ENCODE peak calls at places on chromosomes 2 and 18, in five cellular contexts. F is activated CD4-positive, CD25-positive, alpha-beta regulatory T cell treated with anti-CD3 and anti-CD28 coated beads, Interleukin-2, amount 50 U/mL, for 72 hours; H is C1 segment of cervical spinal cord; G is activated T-helper 1 cell treated with anti-CD3 and anti-CD28 coated beads, Interleukin-12 subunit alpha, Interleukin-12 subunit beta, Interleukin-2, Interleukin-4 antibody, amounts not matched to agents 30 ng/mL and 10 ng/mL and 1 ng/mL, durations not matched to agents 14 hours and 24 hours and 36 hours; C is NCI-H187. Y is an unnamed sample.

GRCh38 chr2:63914311-63914710 is 72.6 kb downstream of the UGP2 start:
- DNase-seq in F (no peak), H (no peak), G (no peak), C (no peak), Y (no peak)

GRCh38 chr2:30287190-30287589 is 55.9 kb downstream of the LBH start:
- DNase-seq in F (no peak), H (no peak), G (no peak), C (no peak), Y (no peak)

GRCh38 chr18:48338915-48339314 is 70.3 kb downstream of the ZBTB7C start:
- DNase-seq in F (no peak), H (no peak), G (no peak), C (no peak), Y (no peak)

GRCh38 chr18:76979111-76979751 is 153.4 kb downstream of the MBP start:
- DNase-seq in F (no peak), H (no peak), G (no peak), C (no peak), Y (no peak)

GRCh38 chr2:96832751-96833507 is 10.9 kb downstream of the ANKRD23 start:
- DNase-seq in F (no peak), H (no peak), G (no peak), C (peak; percentile 94), Y (peak; percentile 63)

GRCh38 chr2:47069628-47070154 is 85.4 kb downstream of the STPG4 start:
- DNase-seq in F (no peak), H (no peak), G (no peak), C (no peak), Y (no peak)

GRCh38 chr2:152097291-152098032 is 1.4 kb downstream of the CACNB4 start:
- DNase-seq in F (no peak), H (no peak), G (no peak), C (no peak), Y (no peak)

GRCh38 chr2:175373001-175373727 is 191.7 kb upstream of the ATP5MC3 start:
- DNase-seq in F (no peak), H (no peak), G (no peak), C (no peak), Y (no peak)

GRCh38 chr2:230925879-230926765 is 1.1 kb upstream of the GPR55 start:
- DNase-seq in F (peak; percentile 47), H (no peak), G (no peak), C (no peak), Y (no peak)

GRCh38 chr2:192195548-192196418 is 1.1 kb upstream of the TMEFF2 start:
- DNase-seq in F (peak; percentile 30), H (no peak), G (no peak), C (no peak), Y (no peak)

GRCh38 chr2:215409331-215410127 is 26.3 kb downstream of the FN1 start:
- DNase-seq in F (no peak), H (no peak), G (peak; percentile 18), C (no peak), Y (no peak)

GRCh38 chr2:157480182-157480961 is 36.5 kb upstream of the CYTIP start:
- DNase-seq in F (peak; percentile 38), H (no peak), G (peak; percentile 62), C (no peak), Y (no peak)

GRCh38 chr18:71951021-71951420 is 593.1 kb downstream of the CBLN2 start:
- DNase-seq in F (no peak), H (peak; percentile 2), G (no peak), C (no peak), Y (no peak)

GRCh38 chr2:56184500-56184996 is 758 bp downstream of the CCDC85A start:
- DNase-seq in F (no peak), H (no peak), G (no peak), C (peak; percentile 13), Y (no peak)

GRCh38 chr2:58155160-58155778 is 85.9 kb downstream of the FANCL start:
- DNase-seq in F (no peak), H (no peak), G (no peak), C (peak; percentile 9), Y (no peak)

GRCh38 chr2:218999021-218999880 is 6.0 kb upstream of the CRYBA2 start:
- DNase-seq in F (no peak), H (no peak), G (no peak), C (no peak), Y (no peak)

GRCh38 chr2:183124222-183124956 is at the start of gene NUP35:
- DNase-seq in F (peak; percentile 82), H (peak; percentile 78), G (peak; percentile 78), C (peak; percentile 56), Y (peak; percentile 50)

GRCh38 chr2:74554821-74555531 is 456 bp downstream of the DOK1 start:
- DNase-seq in F (peak; percentile 57), H (no peak), G (peak; percentile 39), C (no peak), Y (no peak)

GRCh38 chr18:27778441-27778840 is 398.5 kb downstream of the CDH2 start:
- DNase-seq in F (no peak), H (no peak), G (no peak), C (no peak), Y (no peak)

GRCh38 chr2:18426174-18426573 is 134.3 kb downstream of the RDH14 start:
- DNase-seq in F (no peak), H (no peak), G (no peak), C (no peak), Y (no peak)

GRCh38 chr2:49490710-49491109 is 336.4 kb upstream of the FSHR start:
- DNase-seq in F (no peak), H (no peak), G (no peak), C (peak; percentile 49), Y (no peak)

GRCh38 chr2:151637284-151637781 is 96.9 kb downstream of the NEB start:
- DNase-seq in F (peak; percentile 48), H (no peak), G (peak; percentile 47), C (no peak), Y (no peak)

GRCh38 chr18:48019557-48019956 is 89.1 kb upstream of the SMAD2 start:
- DNase-seq in F (no peak), H (no peak), G (no peak), C (no peak), Y (no peak)

GRCh38 chr2:219404954-219405353 is 13.2 kb upstream of the DES start:
- DNase-seq in F (no peak), H (no peak), G (no peak), C (no peak), Y (no peak)